ENCODE peak calls at places on chromosomes 11 and 22, in ten cellular contexts. A is CD8-positive, alpha-beta memory T cell; H is neural crest cell; Q is AG20443; C is transverse colon; E is T-cell; K is Calu3; X is body of pancreas; J is endothelial cell of umbilical vein; D is Caki2. S is an unnamed sample.
A peak's percentile ranks its signal among the peaks of the same experiment; 100 is the strongest.

GRCh38 chr22:29375436-29376076 is 12.8 kb downstream of the AP1B1 start:
- DNase-seq in E (no peak), J (no peak), C (no peak), H (no peak), X (no peak), Q (peak; percentile 33), D (no peak), A (no peak), K (no peak), S (no peak)

GRCh38 chr11:110883266-110883665 is 171.0 kb upstream of the ARHGAP20 start:
- DNase-seq in D (no peak), J (no peak), Q (peak; percentile 54), X (no peak), C (no peak), H (no peak), K (no peak), A (no peak), E (no peak), S (no peak)

GRCh38 chr11:12429155-12429554 is 51.8 kb downstream of the PARVA start:
- DNase-seq in C (no peak), D (no peak), Q (no peak), H (no peak), J (no peak), X (no peak), E (no peak), K (no peak), A (no peak), S (no peak)

GRCh38 chr11:69821511-69822040 is 2.4 kb upstream of the FGF3 start:
- DNase-seq in K (no peak), X (no peak), Q (no peak), E (no peak), C (no peak), A (no peak), J (no peak), H (no peak), D (no peak), S (no peak)

GRCh38 chr11:10044618-10045017 is 249.4 kb downstream of the SBF2 start:
- DNase-seq in H (no peak), D (peak; percentile 7), C (no peak), E (no peak), Q (no peak), K (no peak), J (no peak), A (no peak), X (no peak), S (no peak)

GRCh38 chr22:36365020-36365411 is 22.8 kb downstream of the MYH9 start:
- DNase-seq in X (peak; percentile 57), C (peak; percentile 75), J (peak; percentile 94), H (no peak), Q (peak; percentile 82), A (peak; percentile 95), D (peak; percentile 79), K (peak; percentile 78), E (peak; percentile 94), S (no peak)

GRCh38 chr11:47606731-47607130 is 12.5 kb upstream of the C1QTNF4 start:
- DNase-seq in D (no peak), A (no peak), H (no peak), C (no peak), K (no peak), Q (no peak), X (no peak), J (no peak), E (no peak), S (no peak)

GRCh38 chr11:130071211-130071712 is 1.6 kb downstream of the APLP2 start:
- DNase-seq in D (no peak), Q (peak; percentile 27), A (no peak), J (peak; percentile 66), H (no peak), C (no peak), E (no peak), X (no peak), K (no peak), S (no peak)

GRCh38 chr11:86938900-86939880 is 16.0 kb downstream of the FZD4 start:
- DNase-seq in Q (peak; percentile 39), D (no peak), K (no peak), J (peak; percentile 85), H (no peak), A (no peak), X (no peak), C (no peak), E (no peak), S (peak; percentile 29)

GRCh38 chr11:44770401-44770800 is 43.6 kb downstream of the TSPAN18 start:
- DNase-seq in Q (no peak), X (no peak), E (no peak), C (no peak), A (no peak), H (no peak), J (no peak), D (no peak), K (no peak), S (no peak)

GRCh38 chr11:47327025-47327424 is 25.5 kb downstream of the MYBPC3 start:
- DNase-seq in C (no peak), X (no peak), D (no peak), Q (no peak), H (no peak), A (no peak), E (no peak), J (no peak), K (no peak), S (no peak)

GRCh38 chr11:42407379-42407778 is 904.4 kb upstream of the API5 start:
- DNase-seq in C (no peak), J (peak; percentile 13), X (peak; percentile 5), H (peak; percentile 66), Q (no peak), D (no peak), E (no peak), A (no peak), K (no peak), S (no peak)

GRCh38 chr11:100855466-100856067 is 168.5 kb downstream of the ARHGAP42 start:
- DNase-seq in C (no peak), A (no peak), X (no peak), H (no peak), K (no peak), E (no peak), Q (peak; percentile 21), D (peak; percentile 32), J (peak; percentile 61), S (no peak)

GRCh38 chr22:44881624-44882023 is 128.2 kb downstream of the PHF21B start:
- DNase-seq in D (no peak), C (no peak), H (no peak), J (no peak), X (no peak), E (no peak), K (no peak), A (peak; percentile 33), Q (no peak), S (peak; percentile 14)

GRCh38 chr11:26950260-26950719 is 43.6 kb upstream of the FIBIN start:
- DNase-seq in K (no peak), H (no peak), J (no peak), A (no peak), Q (peak; percentile 60), C (peak; percentile 17), E (no peak), D (no peak), X (no peak), S (no peak)

GRCh38 chr11:47289856-47290255 is 19.9 kb downstream of the MADD start:
- DNase-seq in Q (no peak), J (no peak), X (no peak), H (no peak), D (no peak), E (no peak), C (no peak), K (no peak), A (no peak), S (no peak)

GRCh38 chr22:26433805-26434204 is 4.7 kb downstream of the ASPHD2 start:
- DNase-seq in X (no peak), K (no peak), A (no peak), E (no peak), Q (no peak), C (no peak), H (no peak), D (no peak), J (no peak), S (no peak)

GRCh38 chr11:102347526-102348331 is 715 bp downstream of the BIRC2 start:
- DNase-seq in J (peak; percentile 54), C (peak; percentile 17), X (peak; percentile 59), Q (peak; percentile 12), A (no peak), K (peak; percentile 12), H (no peak), E (peak; percentile 23), D (no peak), S (peak; percentile 29)

GRCh38 chr11:44311339-44312261 is 1.7 kb upstream of the ALX4 start:
- DNase-seq in D (no peak), K (no peak), J (no peak), H (no peak), X (no peak), E (no peak), A (no peak), Q (no peak), C (no peak), S (no peak)

GRCh38 chr22:36875741-36876140 is 14.9 kb downstream of the NCF4 start:
- DNase-seq in E (no peak), A (no peak), C (no peak), X (no peak), Q (no peak), J (no peak), D (no peak), H (no peak), K (no peak), S (no peak)

GRCh38 chr11:35907648-35908431 is 36.0 kb upstream of the LDLRAD3 start:
- DNase-seq in J (peak; percentile 82), A (no peak), C (no peak), D (peak; percentile 1), E (no peak), K (no peak), X (peak; percentile 18), H (no peak), Q (no peak), S (no peak)

GRCh38 chr11:60942970-60943565 is 8.9 kb downstream of the SLC15A3 start:
- DNase-seq in C (peak; percentile 55), H (no peak), K (peak; percentile 76), A (no peak), J (no peak), E (no peak), Q (no peak), X (peak; percentile 61), D (no peak), S (no peak)

GRCh38 chr11:737366-737765 is 9.9 kb upstream of the TALDO1 start:
- DNase-seq in Q (peak; percentile 10), K (no peak), E (no peak), X (no peak), D (no peak), C (no peak), A (no peak), J (no peak), H (no peak), S (no peak)

GRCh38 chr11:117796456-117797428 is at the start of gene DSCAML1:
- DNase-seq in Q (peak; percentile 62), C (no peak), K (no peak), J (no peak), D (no peak), H (peak; percentile 25), E (peak; percentile 47), A (peak; percentile 65), X (peak; percentile 49), S (no peak)

GRCh38 chr11:134560066-134560465 is 148.0 kb upstream of the B3GAT1 start:
- DNase-seq in E (no peak), D (no peak), A (no peak), X (no peak), K (no peak), C (no peak), J (no peak), Q (no peak), H (no peak), S (no peak)

GRCh38 chr11:11979487-11980117 is 28.8 kb downstream of the DKK3 start:
- DNase-seq in H (no peak), E (no peak), J (no peak), K (peak; percentile 13), X (no peak), A (no peak), Q (peak; percentile 57), C (no peak), D (peak; percentile 29), S (no peak)

GRCh38 chr11:65110354-65110861 is 1.3 kb upstream of the TM7SF2 start:
- DNase-seq in A (peak; percentile 95), Q (peak; percentile 91), D (peak; percentile 80), C (peak; percentile 94), X (peak; percentile 90), E (peak; percentile 92), H (peak; percentile 100), J (peak; percentile 87), K (peak; percentile 95), S (peak; percentile 93)

GRCh38 chr11:81915045-81915444 is 818.6 kb downstream of the FAM181B start:
- DNase-seq in Q (no peak), A (no peak), H (no peak), J (no peak), E (no peak), X (no peak), D (no peak), C (no peak), K (no peak), S (no peak)

S was measured in B cell.